ENCODE peak calls at places on chromosomes 11 and 22, in six cellular contexts. S, D, N, B, M and K are unnamed samples.

GRCh38 chr11:17396598-17397310 is 8.3 kb upstream of the KCNJ11 start:
- DNase-seq in D (no peak), M (no peak), N (no peak), B (no peak), S (no peak), K (no peak)

GRCh38 chr22:29205598-29206371 is at the start of gene EMID1:
- DNase-seq in D (no peak), N (no peak), M (peak), B (no peak), S (no peak), K (no peak)

GRCh38 chr22:20885557-20886323 is 26.9 kb downstream of the SNAP29 start:
- DNase-seq in D (peak), M (peak), N (peak), B (no peak), S (peak), K (peak)

GRCh38 chr11:29448246-29448877 is 568.5 kb downstream of the KCNA4 start:
- DNase-seq in M (no peak), N (no peak), D (no peak), B (no peak), S (no peak), K (no peak)

GRCh38 chr11:102464037-102464436 is 11.5 kb upstream of the TMEM123 start:
- DNase-seq in M (no peak), S (no peak), N (no peak), B (no peak), D (no peak), K (no peak)

GRCh38 chr11:106473089-106473722 is 395.7 kb downstream of the AASDHPPT start:
- DNase-seq in S (no peak), B (no peak), D (no peak), M (no peak), N (no peak), K (no peak)

GRCh38 chr11:108324587-108324986 is 101.7 kb downstream of the ATM start:
- DNase-seq in D (no peak), S (no peak), N (no peak), B (no peak), M (no peak), K (no peak)

GRCh38 chr11:78651923-78652602 is 77.4 kb upstream of the NARS2 start:
- DNase-seq in D (no peak), B (no peak), S (no peak), N (no peak), M (no peak), K (no peak)

GRCh38 chr11:69540118-69541000 is 58.9 kb downstream of the LINC01488 start:
- DNase-seq in N (peak), M (no peak), S (no peak), D (no peak), B (no peak), K (no peak)

GRCh38 chr11:3161720-3162409 is 3.2 kb downstream of the OSBPL5 start:
- DNase-seq in N (no peak), B (no peak), D (no peak), S (no peak), M (no peak), K (no peak)

GRCh38 chr11:15622231-15622890 is 507.6 kb downstream of the INSC start:
- DNase-seq in B (no peak), S (no peak), N (no peak), D (no peak), M (no peak), K (no peak)

DNA sequence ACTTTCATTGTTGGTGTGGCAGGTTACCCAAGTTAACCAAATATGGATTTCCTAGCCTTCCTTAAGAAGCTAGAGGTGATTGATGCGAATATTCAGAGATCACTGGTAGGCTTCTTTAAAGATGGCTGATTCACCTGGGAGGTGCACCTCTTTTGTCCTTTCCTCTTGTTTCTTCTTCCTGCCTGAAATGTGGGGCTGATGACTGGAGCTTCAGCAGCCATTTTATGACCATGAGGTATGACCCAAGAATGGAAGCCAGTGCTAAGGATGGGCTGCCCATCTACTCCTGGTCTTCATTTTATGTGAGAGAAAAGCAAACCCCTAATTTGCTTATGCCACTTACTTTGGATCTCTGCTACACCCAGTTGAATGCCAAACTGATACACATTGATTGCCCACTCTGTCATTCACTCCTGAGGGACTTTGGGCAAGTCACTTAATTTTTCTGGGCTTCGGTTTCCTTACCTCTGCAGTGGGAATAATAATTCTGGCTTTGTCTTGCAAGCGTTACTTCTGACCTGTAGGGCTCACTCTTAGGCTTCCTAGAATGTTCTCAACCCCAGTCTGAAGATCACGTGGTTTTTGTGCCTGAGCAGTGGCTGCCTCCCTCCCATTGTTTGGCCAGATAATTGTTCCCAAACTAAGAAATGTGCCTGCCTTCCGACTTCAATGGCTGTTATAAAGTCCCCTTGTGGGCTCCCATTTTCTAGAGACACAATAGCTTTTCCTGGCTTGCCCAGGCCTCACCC is 243.0 kb downstream of the ST3GAL4 start:
- DNase-seq in B (no peak), D (no peak), M (no peak), N (no peak), S (no peak), K (no peak)
- TF ChIP-seq TAF1 in B (no peak), D (no peak), M (no peak), N (no peak), S (no peak), K (no peak)

GRCh38 chr22:30635273-30636225 is at the start of gene SLC35E4:
- DNase-seq in M (peak), N (peak), B (peak), D (peak), S (peak), K (peak)
- TF ChIP-seq POLR2AphosphoS5 in M (no peak), N (no peak), B (no peak), D (no peak), S (no peak), K (no peak)

DNA sequence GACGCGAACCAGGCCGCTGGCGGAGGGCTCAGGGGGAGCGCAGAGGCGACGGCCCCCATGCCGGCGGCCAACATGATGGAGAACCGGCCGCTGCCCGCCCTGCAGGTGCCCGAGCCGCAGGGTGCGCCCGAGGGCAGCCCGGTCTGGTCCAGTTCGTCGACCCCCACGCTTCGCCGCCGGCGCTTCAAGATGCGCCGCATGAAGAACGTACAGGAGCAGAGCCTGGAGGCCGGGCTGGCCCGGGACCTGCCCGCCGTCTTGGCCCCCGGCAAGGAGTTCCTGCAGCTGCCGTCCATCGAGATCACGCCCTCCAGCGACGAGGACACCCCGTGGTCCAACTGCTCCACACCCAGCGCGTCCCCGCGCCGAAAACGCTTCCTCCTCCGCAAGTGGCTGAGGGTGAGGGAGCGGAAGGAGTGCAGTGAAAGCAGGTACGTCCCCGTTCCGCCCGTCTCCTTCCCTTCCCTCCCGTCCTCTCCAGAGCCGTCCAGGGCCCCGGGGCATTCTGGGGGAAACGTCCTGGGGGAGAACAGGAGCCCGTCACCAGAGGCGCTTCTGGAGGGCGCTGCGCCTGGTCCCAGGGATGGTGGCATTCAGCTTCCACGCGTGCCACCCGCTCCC is 777 bp downstream of the GRAMD1B start:
- DNase-seq in B (no peak), M (no peak), N (no peak), S (no peak), D (peak), K (peak)
- TF ChIP-seq POLR2A in B (peak), M (no peak), N (no peak), S (no peak), D (no peak), K (peak)

GRCh38 chr11:60948251-60948650 is 3.7 kb downstream of the SLC15A3 start:
- DNase-seq in B (no peak), D (no peak), N (no peak), M (no peak), S (no peak), K (no peak)
- TF ChIP-seq TAF1 in B (no peak), D (no peak), N (no peak), M (no peak), S (no peak), K (no peak)

DNA sequence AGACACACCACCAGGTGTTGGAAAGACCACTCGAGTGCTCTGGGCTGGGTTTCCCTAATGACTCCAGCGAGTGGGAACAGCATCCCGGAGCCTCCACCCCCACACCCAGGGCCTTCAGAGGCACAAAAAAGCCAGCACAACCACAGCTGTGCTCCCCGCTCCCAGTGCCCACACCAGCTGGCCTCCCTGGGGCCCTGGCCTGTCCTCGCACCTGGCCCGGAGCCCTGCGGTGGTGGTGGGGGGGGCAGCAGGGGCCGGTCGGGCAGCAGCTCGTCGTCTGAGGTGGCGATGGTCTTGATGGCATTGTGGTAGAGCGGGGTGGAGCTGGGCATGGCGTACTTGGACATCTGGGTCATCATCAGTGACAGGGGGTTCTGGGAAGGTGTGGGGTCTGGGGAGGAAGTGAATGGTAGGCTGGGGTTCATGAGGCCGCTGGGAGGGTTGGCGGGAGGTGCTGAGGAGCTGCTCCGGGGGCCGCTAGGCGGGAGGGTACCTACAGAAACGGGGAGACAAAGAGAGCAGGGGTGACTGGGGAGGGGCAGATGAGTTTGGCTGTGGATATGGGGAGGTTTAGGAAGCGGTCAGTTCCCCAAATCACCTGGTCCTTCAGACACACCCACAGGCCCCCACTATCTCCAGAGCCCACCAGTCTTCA is 16.1 kb downstream of the CXCR5 start:
- DNase-seq in D (no peak), M (no peak), B (no peak), S (no peak), N (no peak), K (no peak)
- TF ChIP-seq POLR2AphosphoS5 in D (no peak), M (no peak), B (no peak), S (no peak), N (no peak), K (no peak)

DNA sequence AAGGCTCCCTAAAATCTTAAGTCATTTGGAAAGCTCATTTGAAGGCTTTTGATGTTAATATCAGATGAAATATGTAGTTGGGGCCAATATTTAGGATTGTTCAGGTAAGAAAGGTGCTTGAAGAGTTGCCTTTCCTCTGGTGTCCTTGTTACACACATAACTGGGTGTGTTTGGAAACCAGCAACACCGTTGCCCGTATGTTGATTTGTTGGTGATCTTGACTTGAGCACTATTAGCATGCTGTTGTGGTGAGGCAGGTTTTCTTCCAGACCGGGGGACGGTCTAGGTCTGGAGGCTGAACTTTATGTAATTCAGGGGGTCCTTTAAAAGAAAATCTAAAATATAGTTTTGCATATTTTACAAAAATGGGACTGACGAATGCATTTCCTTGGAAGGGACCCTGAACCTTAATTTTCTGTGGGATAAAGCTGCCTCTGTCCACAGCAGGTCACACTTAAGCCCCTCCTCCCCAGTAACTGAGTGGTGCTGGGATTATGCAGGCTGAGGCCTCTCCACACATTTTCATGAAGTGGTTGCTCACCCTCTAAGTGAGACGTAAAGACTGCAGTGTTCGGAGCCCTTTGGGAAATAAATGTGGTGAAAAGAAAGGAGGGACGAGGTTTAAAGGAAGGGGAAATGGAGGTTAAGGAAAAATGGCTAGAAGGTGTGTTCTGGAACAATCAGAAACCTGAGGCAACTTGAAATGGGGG is 1.8 kb downstream of the YWHAH start:
- DNase-seq in N (no peak), B (no peak), M (no peak), D (no peak), S (no peak), K (no peak)
- TF ChIP-seq POLR2A in N (no peak), B (no peak), M (no peak), D (no peak), S (peak), K (no peak)

DNA sequence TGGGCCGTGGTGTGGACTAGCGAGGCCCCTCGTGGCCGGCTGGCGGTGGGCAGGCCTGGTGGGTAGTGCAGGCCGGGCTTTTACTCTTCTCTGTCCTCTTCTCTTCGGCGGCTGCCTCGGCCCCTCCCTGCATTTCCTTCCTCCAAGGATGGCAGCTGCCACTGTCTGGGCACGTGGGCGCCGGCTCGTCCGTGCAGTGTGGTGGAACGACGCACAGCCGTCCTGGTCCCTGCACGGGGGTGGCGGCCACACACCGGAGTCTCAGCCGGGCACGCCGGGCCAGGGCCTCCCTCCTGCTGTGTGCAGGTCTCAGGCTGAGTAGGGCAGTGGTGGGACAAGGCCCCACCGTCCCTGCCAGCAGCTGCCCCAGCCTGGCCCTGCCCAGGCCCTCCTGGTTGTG is 37.7 kb downstream of the MOB2 start:
- DNase-seq in D (no peak), M (no peak), B (no peak), N (no peak), S (no peak), K (no peak)
- TF ChIP-seq TAF1 in D (no peak), M (no peak), B (no peak), N (no peak), S (no peak), K (no peak)